ENCODE peak calls at places on chromosomes 3 and 15, in ten cellular contexts. F, M, V, Q, L, T, G, U, P and N are unnamed samples.

GRCh38 chr3:50533346-50533745 is 29.9 kb upstream of the CACNA2D2 start:
- DNase-seq in F (no peak), M (no peak), V (no peak), Q (no peak), L (no peak), T (no peak), G (no peak), U (no peak), P (no peak), N (no peak)

GRCh38 chr3:196778755-196779154 is 39.1 kb downstream of the PAK2 start:
- DNase-seq in F (no peak), M (no peak), V (no peak), Q (peak; percentile 70), L (no peak), T (no peak), G (peak; percentile 11), U (peak; percentile 74), P (no peak), N (no peak)

GRCh38 chr3:62228467-62228866 is 144.9 kb downstream of the FEZF2 start:
- DNase-seq in F (no peak), M (no peak), V (no peak), Q (no peak), L (no peak), T (no peak), G (no peak), U (no peak), P (no peak), N (no peak)

GRCh38 chr3:28994161-28994905 is 286.5 kb upstream of the RBMS3 start:
- DNase-seq in F (no peak), M (no peak), V (no peak), Q (no peak), L (no peak), T (no peak), G (no peak), U (no peak), P (no peak), N (no peak)

GRCh38 chr3:25273582-25274171 is 154.4 kb upstream of the RARB start:
- DNase-seq in F (no peak), M (no peak), V (no peak), Q (no peak), L (no peak), T (no peak), G (no peak), U (no peak), P (no peak), N (no peak)

GRCh38 chr15:80906159-80906775 is 83.4 kb downstream of the MESD start:
- DNase-seq in F (no peak), M (no peak), V (no peak), Q (no peak), L (no peak), T (no peak), G (peak; percentile 9), U (peak; percentile 67), P (peak; percentile 83), N (no peak)

GRCh38 chr3:125067225-125067624 is 11.4 kb upstream of the HEG1 start:
- DNase-seq in F (no peak), M (no peak), V (no peak), Q (peak; percentile 72), L (no peak), T (no peak), G (no peak), U (peak; percentile 45), P (no peak), N (no peak)

GRCh38 chr3:66593978-66594377 is 93.2 kb upstream of the LRIG1 start:
- DNase-seq in F (no peak), M (no peak), V (no peak), Q (peak; percentile 48), L (no peak), T (no peak), G (peak; percentile 52), U (peak; percentile 99), P (no peak), N (no peak)

GRCh38 chr3:126995926-126996512 is 13.1 kb downstream of the PLXNA1 start:
- DNase-seq in F (no peak), M (no peak), V (no peak), Q (no peak), L (no peak), T (no peak), G (no peak), U (no peak), P (no peak), N (no peak)

GRCh38 chr15:60584355-60585023 is 105.5 kb upstream of the ICE2 start:
- DNase-seq in F (no peak), M (no peak), V (no peak), Q (no peak), L (no peak), T (no peak), G (no peak), U (no peak), P (no peak), N (no peak)

GRCh38 chr3:9280477-9281219 is 31.2 kb upstream of the SRGAP3 start:
- DNase-seq in F (no peak), M (no peak), V (no peak), Q (peak; percentile 49), L (no peak), T (no peak), G (no peak), U (no peak), P (no peak), N (no peak)

GRCh38 chr3:68007621-68008226 is 353.3 kb upstream of the SUCLG2 start:
- DNase-seq in F (peak; percentile 43), M (no peak), V (no peak), Q (no peak), L (no peak), T (no peak), G (no peak), U (no peak), P (peak; percentile 33), N (no peak)

DNA sequence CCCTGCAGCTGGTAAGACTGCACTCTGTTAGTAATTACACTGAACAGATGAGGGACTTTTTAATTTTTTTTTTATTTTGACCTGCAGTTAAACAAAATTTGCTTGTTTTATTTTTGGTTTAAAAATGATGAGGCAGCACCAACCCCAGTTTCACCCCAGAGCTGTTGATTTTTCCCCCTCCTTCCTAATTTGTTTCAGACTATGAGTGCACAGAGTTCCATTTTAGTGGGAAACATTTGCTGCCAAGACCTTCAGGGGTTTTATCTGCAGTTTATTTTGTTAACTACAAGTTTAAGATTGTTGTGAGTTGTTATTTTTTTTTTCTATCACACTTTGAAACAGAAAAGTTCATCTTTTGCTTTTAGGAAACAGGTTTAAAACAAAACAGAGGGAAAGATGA is 455.9 kb upstream of the NR2F2 start:
- DNase-seq in F (no peak), M (no peak), V (no peak), Q (no peak), L (no peak), T (no peak), G (no peak), U (no peak), P (no peak), N (no peak)
- TF ChIP-seq CTCF in F (no peak), M (no peak), V (no peak), Q (no peak), L (no peak), T (no peak), G (no peak), U (no peak), P (no peak), N (no peak)

DNA sequence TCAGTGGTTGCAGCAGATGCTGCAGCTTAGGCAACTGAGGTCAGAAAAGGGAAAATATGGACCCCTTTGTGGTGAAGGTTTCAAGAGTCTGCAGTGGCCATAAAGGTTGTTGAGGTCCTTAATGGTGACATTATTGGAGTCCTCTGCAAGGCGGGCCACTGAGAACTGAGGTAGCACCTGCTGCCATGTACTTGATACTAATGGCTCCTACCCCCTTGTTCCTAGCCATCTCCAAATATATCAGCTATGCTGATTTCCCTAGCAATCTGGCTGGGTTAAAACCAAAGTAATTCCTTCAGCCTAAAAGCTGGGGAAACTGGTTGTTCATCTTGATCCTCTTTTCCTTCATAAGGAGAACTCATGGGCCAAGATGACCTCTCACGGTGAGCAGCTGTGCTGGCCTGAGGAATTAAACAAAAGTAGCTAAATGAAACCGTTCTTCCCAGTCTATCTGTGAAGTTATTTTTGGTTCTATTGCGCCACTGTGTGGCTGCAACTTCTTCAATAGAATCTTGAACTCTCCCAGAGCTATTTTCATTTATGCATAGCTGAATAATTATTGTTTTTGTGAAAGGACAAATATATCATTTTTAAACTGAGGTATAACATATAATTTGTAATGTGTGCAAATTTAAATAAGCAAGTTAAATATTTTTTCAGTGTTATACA is 76.1 kb upstream of the PLSCR4 start:
- DNase-seq in F (no peak), M (no peak), V (no peak), Q (peak; percentile 88), L (no peak), T (peak; percentile 24), G (peak; percentile 39), U (peak; percentile 82), P (peak; percentile 55), N (no peak)
- TF ChIP-seq CTCF in F (no peak), M (peak; percentile 41), V (no peak), Q (peak; percentile 59), L (no peak), T (peak; percentile 65), G (peak; percentile 44), U (peak; percentile 82), P (peak; percentile 60), N (no peak)

DNA sequence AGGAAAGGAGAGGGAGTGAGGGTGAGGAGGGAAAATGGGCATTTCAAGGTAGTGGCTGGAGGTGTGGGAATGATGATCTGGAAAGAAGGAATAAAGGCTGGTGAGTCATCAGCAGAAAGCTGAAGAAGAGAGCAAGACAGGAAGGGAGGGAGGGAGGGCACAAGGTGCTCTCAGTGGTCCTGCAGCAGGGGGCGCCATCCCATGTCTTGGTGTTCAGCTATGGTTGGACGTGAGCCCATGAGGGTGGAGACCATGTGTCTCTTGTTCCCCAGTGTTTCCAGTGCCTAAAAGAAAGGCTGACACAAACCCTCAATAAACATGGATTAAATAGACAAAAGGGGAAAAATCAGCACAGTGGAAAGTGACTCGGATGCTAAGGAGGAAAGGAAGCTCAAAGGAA is 228.5 kb downstream of the NTRK3 start:
- DNase-seq in F (no peak), M (no peak), V (no peak), Q (no peak), L (no peak), T (no peak), G (no peak), U (no peak), P (no peak), N (no peak)
- TF ChIP-seq CTCF in F (no peak), M (no peak), V (no peak), Q (no peak), L (no peak), T (no peak), G (no peak), U (no peak), P (no peak), N (no peak)

DNA sequence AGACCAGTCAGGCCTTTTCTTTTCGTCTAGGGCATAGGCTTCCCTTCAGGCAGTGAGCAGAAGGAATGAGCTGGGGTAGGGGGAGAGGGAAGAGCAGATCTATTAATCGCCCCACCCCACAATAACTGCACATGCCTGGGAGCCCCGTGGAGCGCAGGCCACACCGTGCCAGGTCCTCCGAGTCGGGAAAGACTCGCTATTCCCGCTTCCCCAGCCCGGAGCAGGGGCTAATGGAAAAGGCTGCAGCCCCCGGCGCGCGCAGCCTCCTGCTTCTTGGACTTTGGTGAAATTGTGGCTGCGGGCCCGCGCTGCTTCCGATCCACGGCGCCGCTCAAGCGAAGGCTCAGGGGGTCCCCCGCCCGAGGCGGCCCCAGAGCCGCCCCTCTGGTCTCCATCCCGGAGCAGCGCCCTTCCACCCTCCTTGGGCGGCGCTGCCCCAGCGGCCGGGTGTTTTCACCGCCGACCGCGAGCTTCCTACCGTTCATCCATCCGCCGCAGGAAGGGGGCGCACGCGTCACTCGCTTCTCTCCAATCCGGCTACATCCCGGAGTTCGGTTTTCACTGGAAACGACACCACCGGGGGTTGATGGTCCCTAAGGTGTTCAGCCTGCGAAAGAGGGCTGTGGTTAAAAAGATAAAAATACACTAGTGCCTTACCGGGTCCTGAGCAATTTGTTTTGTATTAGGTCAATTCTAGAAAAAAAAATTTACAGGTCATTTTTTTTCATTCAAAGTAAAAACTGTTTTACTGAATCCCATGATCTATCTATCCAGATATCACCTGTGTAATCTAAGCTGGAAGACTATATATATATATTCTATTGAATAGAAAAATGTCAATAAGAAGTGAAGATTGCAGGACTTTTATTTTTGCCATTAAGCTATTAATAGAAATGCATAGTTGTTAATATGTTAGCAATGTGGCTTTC is 4.4 kb upstream of the SYNM start:
- DNase-seq in F (peak; percentile 89), M (peak; percentile 71), V (peak; percentile 24), Q (peak; percentile 79), L (peak; percentile 19), T (peak; percentile 79), G (peak; percentile 29), U (peak; percentile 63), P (peak; percentile 93), N (peak; percentile 23)
- TF ChIP-seq CTCF in F (peak; percentile 75), M (peak; percentile 60), V (peak; percentile 52), Q (peak; percentile 91), L (peak; percentile 18), T (peak; percentile 94), G (peak; percentile 85), U (peak; percentile 86), P (peak; percentile 89), N (no peak)